ENCODE peak calls at places on chromosomes 4 and X, in five cellular contexts. Z, U, O, T and L are unnamed samples.
A peak's percentile ranks its signal among the peaks of the same experiment; 100 is the strongest.

GRCh38 chr4:141350122-141350904 is 129.6 kb downstream of the ZNF330 start:
- DNase-seq in Z (no peak), U (peak; percentile 45), O (no peak), T (peak; percentile 65), L (peak; percentile 68)

GRCh38 chr4:187108846-187109245 is 385.2 kb upstream of the FAT1 start:
- DNase-seq in Z (no peak), U (no peak), O (no peak), T (no peak), L (no peak)

GRCh38 chr4:182145360-182145905 is 97.8 kb upstream of the TENM3 start:
- DNase-seq in Z (no peak), U (no peak), O (no peak), T (no peak), L (no peak)

GRCh38 chr4:2977116-2978097 is 14.0 kb downstream of the GRK4 start:
- DNase-seq in Z (no peak), U (no peak), O (no peak), T (no peak), L (no peak)

GRCh38 chr4:54155936-54156335 is 56.0 kb downstream of the GSX2 start:
- DNase-seq in Z (no peak), U (no peak), O (no peak), T (no peak), L (no peak)

GRCh38 chr4:142961866-142962265 is 115.8 kb upstream of the INPP4B start:
- DNase-seq in Z (no peak), U (no peak), O (no peak), T (no peak), L (no peak)

GRCh38 chr4:71832049-71832448 is 48.2 kb upstream of the GC start:
- DNase-seq in Z (no peak), U (no peak), O (no peak), T (no peak), L (no peak)

GRCh38 chr4:16120720-16121119 is 36.9 kb upstream of the PROM1 start:
- DNase-seq in Z (no peak), U (no peak), O (no peak), T (no peak), L (no peak)

GRCh38 chr4:3342182-3342854 is 49.5 kb downstream of the RGS12 start:
- DNase-seq in Z (no peak), U (no peak), O (no peak), T (no peak), L (no peak)

GRCh38 chr4:55329012-55329411 is 17.0 kb upstream of the SRD5A3 start:
- DNase-seq in Z (no peak), U (no peak), O (no peak), T (no peak), L (no peak)

GRCh38 chr4:26032142-26032541 is 118.1 kb downstream of the SMIM20 start:
- DNase-seq in Z (no peak), U (no peak), O (no peak), T (no peak), L (no peak)

GRCh38 chr4:14125375-14126129 is 498.0 kb upstream of the BOD1L1 start:
- DNase-seq in Z (no peak), U (no peak), O (peak; percentile 49), T (no peak), L (no peak)

GRCh38 chr4:665381-665750 is 8.7 kb downstream of the ATP5ME start:
- DNase-seq in Z (no peak), U (no peak), O (no peak), T (peak; percentile 64), L (no peak)

GRCh38 chr4:29243054-29243453 is 1477.1 kb upstream of the PCDH7 start:
- DNase-seq in Z (no peak), U (no peak), O (no peak), T (no peak), L (no peak)

GRCh38 chr4:7964890-7965662 is 25.4 kb upstream of the AFAP1 start:
- DNase-seq in Z (no peak), U (no peak), O (no peak), T (peak; percentile 83), L (peak; percentile 68)

GRCh38 chr4:82799006-82799881 is 648 bp upstream of the SCD5 start:
- DNase-seq in Z (no peak), U (peak; percentile 38), O (no peak), T (no peak), L (peak; percentile 58)

GRCh38 chr4:2255501-2256155 is 6.3 kb downstream of the MXD4 start:
- DNase-seq in Z (peak; percentile 62), U (peak; percentile 28), O (no peak), T (peak; percentile 76), L (peak; percentile 52)

GRCh38 chrX:118420462-118420861 is 74.6 kb downstream of the WDR44 start:
- DNase-seq in Z (no peak), U (no peak), O (no peak), T (no peak), L (peak; percentile 5)

GRCh38 chr4:64068096-64068495 is 341.2 kb downstream of the TECRL start:
- DNase-seq in Z (no peak), U (no peak), O (no peak), T (no peak), L (no peak)

GRCh38 chrX:101759000-101759399 is 99.3 kb upstream of the ARMCX2 start:
- DNase-seq in Z (no peak), U (no peak), O (no peak), T (no peak), L (peak; percentile 20)

GRCh38 chrX:115693476-115693875 is 132.5 kb downstream of the PLS3 start:
- DNase-seq in Z (no peak), U (no peak), O (no peak), T (no peak), L (no peak)

GRCh38 chr4:7411896-7412585 is 22.7 kb downstream of the PSAPL1 start:
- DNase-seq in Z (peak; percentile 26), U (peak; percentile 10), O (no peak), T (peak; percentile 61), L (no peak)

GRCh38 chr4:141645611-141646340 is 9.4 kb downstream of the IL15 start:
- DNase-seq in Z (no peak), U (no peak), O (no peak), T (no peak), L (no peak)

GRCh38 chrX:119606508-119607389 is 525 bp upstream of the NKRF start:
- DNase-seq in Z (no peak), U (no peak), O (no peak), T (no peak), L (no peak)

GRCh38 chrX:14777484-14777883 is 95.4 kb downstream of the FANCB start:
- DNase-seq in Z (no peak), U (no peak), O (no peak), T (no peak), L (no peak)

GRCh38 chr4:18850763-18851331 is 829.3 kb upstream of the LCORL start:
- DNase-seq in Z (no peak), U (no peak), O (no peak), T (no peak), L (no peak)

GRCh38 chr4:101693842-101694398 is 96.6 kb upstream of the BANK1 start:
- DNase-seq in Z (no peak), U (no peak), O (no peak), T (no peak), L (peak; percentile 43)

GRCh38 chrX:117973175-117974075 is 143.2 kb downstream of the KLHL13 start:
- DNase-seq in Z (no peak), U (no peak), O (no peak), T (no peak), L (no peak)

GRCh38 chr4:11954093-11954492 is 525.4 kb upstream of the HS3ST1 start:
- DNase-seq in Z (no peak), U (no peak), O (no peak), T (no peak), L (no peak)

GRCh38 chr4:146061610-146062324 is 113.8 kb upstream of the LSM6 start:
- DNase-seq in Z (no peak), U (no peak), O (no peak), T (no peak), L (no peak)

GRCh38 chr4:146059865-146060264 is 115.7 kb upstream of the LSM6 start:
- DNase-seq in Z (no peak), U (no peak), O (peak; percentile 84), T (no peak), L (no peak)

GRCh38 chr4:146062325-146062715 is 113.2 kb upstream of the LSM6 start:
- DNase-seq in Z (no peak), U (no peak), O (no peak), T (no peak), L (no peak)

GRCh38 chr4:146059153-146059552 is 116.4 kb upstream of the LSM6 start:
- DNase-seq in Z (no peak), U (no peak), O (peak; percentile 57), T (no peak), L (no peak)

DNA sequence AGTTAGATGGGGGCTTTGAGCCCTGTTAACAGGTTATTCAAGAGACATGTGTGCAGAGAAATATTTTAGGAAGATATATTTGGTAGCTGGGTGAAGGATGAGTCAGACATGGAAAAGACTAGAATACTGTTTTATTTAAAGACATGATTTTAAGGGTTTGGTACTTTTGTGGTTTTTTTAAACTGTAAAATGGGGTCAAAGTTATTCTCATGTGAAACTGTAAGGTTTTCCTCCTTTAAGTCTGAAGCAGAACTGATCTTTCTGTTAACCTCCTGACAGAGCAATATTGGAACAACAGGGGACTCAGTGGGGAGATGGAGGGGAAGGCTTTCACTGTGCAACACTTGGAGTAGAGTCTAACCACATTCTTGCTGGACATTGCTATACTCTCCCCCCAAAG is 112.4 kb upstream of the LSM6 start:
- DNase-seq in Z (no peak), U (no peak), O (peak; percentile 51), T (no peak), L (no peak)
- H3K4me1 ChIP-seq in Z (no peaks in the 10 kb centered on the region), U (no peaks in the 10 kb centered on the region), O (peaks cover 43% of the 10 kb centered on the region), T (no peaks in the 10 kb centered on the region), L (no peaks in the 10 kb centered on the region)

DNA sequence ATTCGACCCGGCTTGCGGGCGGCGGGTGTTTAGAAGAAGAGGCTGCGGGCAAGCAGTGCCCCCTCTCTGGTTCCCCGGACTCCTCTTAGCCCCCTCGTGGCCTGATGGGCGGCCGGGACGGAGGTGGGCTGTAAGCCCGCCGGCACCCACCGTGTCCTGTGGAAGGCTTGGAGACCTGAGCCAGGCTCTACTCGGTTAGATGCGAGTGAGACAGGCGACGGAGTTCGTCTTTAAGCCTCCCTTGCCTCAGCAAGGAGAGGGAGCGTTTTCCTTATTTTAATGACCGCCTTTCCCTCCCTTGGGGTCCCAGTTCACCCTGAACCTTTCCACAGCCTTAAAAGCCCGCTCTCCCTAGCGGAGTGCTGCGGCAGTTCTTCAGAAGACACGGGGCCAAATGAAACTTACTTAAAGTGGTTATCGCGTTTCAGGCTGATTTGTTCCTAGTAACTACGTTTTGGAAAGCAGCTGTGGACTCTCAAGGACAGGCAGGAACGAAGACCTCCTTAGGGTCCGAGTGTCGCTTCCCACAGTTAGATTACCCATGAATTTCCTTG is 970 bp downstream of the SLITRK2 start:
- DNase-seq in Z (no peak), U (no peak), O (no peak), T (no peak), L (no peak)
- TF ChIP-seq POLR2AphosphoS5 in Z (no peak), U (no peak), O (no peak), T (no peak), L (no peak)

GRCh38 chr4:175657571-175657970 is 154.5 kb downstream of the GPM6A start:
- DNase-seq in Z (no peak), U (no peak), O (no peak), T (no peak), L (no peak)
- TF ChIP-seq CTCF in Z (no peak), U (no peak), O (no peak), T (no peak), L (peak; percentile 12)

DNA sequence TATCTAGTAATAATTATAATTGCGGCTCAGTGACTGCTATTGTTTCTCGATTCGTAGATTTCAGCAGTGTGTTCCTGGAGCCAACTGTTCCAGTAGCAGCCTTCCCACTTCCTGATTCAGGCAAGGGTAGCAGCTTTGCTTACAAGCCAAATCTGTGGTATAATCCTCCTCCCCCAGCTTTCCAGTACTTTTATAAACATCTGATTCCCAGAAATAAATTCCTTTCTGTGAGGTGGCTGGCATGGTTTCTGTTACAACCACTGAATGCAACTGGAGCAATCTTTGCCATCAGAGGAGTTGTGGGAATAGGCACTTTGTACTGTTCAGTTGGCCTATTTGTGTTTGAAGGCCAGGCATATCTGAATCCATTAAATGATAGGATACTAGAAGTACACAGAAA is 80.0 kb downstream of the GLRA3 start:
- DNase-seq in Z (no peak), U (no peak), O (no peak), T (no peak), L (no peak)
- H3K4me1 ChIP-seq in Z (no peaks in the 10 kb centered on the region), U (no peaks in the 10 kb centered on the region), O (no peaks in the 10 kb centered on the region), T (no peaks in the 10 kb centered on the region), L (no peaks in the 10 kb centered on the region)